ENCODE peak calls at places on chromosomes 7 and 10, in eight cellular contexts. B is stimulated activated CD4-positive, alpha-beta T cell treated with anti-CD3 and anti-CD28 coated beads, Interleukin-4, amount 100 ng/mL, for 4 hours; H is kidney; P is occipital lobe; W is posterior cingulate gyrus; S is sigmoid colon; L is activated T-cell treated with anti-CD3 and anti-CD28 coated beads for 1 hour; R is pulmonary artery endothelial cell. Z is an unnamed sample.

GRCh38 chr7:115068220-115068619 is 146.3 kb downstream of the MDFIC start:
- DNase-seq in H (no peak), S (no peak), P (no peak), L (no peak), R (no peak), B (no peak), W (no peak), Z (no peak)

GRCh38 chr7:107913846-107914245 is 22.9 kb downstream of the DLD start:
- DNase-seq in S (no peak), B (no peak), P (no peak), L (no peak), H (no peak), W (no peak), R (no peak), Z (no peak)

GRCh38 chr7:151336027-151336720 is 5.4 kb upstream of the NUB1 start:
- DNase-seq in P (no peak), W (no peak), B (no peak), R (no peak), L (no peak), H (no peak), S (no peak), Z (no peak)

GRCh38 chr7:40881405-40881926 is 746.7 kb downstream of the SUGCT start:
- DNase-seq in B (no peak), R (no peak), L (no peak), P (no peak), S (no peak), W (no peak), H (no peak), Z (no peak)

GRCh38 chr10:64175271-64175962 is 654.2 kb downstream of the REEP3 start:
- DNase-seq in B (no peak), W (no peak), R (no peak), L (no peak), S (no peak), P (no peak), H (no peak), Z (no peak)

GRCh38 chr7:294440-295154 is 4.6 kb downstream of the FOXL3 start:
- DNase-seq in B (no peak), P (no peak), L (no peak), S (no peak), R (no peak), H (no peak), W (peak; percentile 61), Z (no peak)

GRCh38 chr7:129501760-129502707 is at the start of gene SMKR1:
- DNase-seq in W (peak; percentile 97), B (peak; percentile 93), L (peak; percentile 90), S (peak; percentile 71), P (peak; percentile 76), H (peak; percentile 96), R (no peak), Z (peak; percentile 75)

GRCh38 chr10:103445767-103446567 is 6.2 kb downstream of the CALHM2 start:
- DNase-seq in W (peak; percentile 65), L (no peak), H (peak; percentile 93), S (peak; percentile 92), R (peak; percentile 50), P (no peak), B (no peak), Z (no peak)

GRCh38 chr10:19719320-19719719 is 96.9 kb upstream of the PLXDC2 start:
- DNase-seq in W (no peak), S (no peak), R (no peak), B (no peak), P (no peak), L (no peak), H (no peak), Z (peak; percentile 15)

GRCh38 chr7:142459557-142459963 is 201.7 kb upstream of the PRSS58 start:
- DNase-seq in L (no peak), H (no peak), R (peak; percentile 24), S (no peak), P (peak; percentile 17), W (no peak), B (no peak), Z (peak; percentile 75)

GRCh38 chr10:69957516-69958231 is 95.0 kb upstream of the MACROH2A2 start:
- DNase-seq in B (no peak), W (peak; percentile 75), S (no peak), L (no peak), R (no peak), H (no peak), P (no peak), Z (no peak)

GRCh38 chr10:8116474-8116873 is 62.0 kb downstream of the GATA3 start:
- DNase-seq in W (no peak), H (no peak), S (no peak), B (no peak), P (no peak), L (no peak), R (no peak), Z (no peak)

GRCh38 chr10:67912330-67912946 is 28.0 kb downstream of the SIRT1 start:
- DNase-seq in L (no peak), B (no peak), S (no peak), H (no peak), R (no peak), W (no peak), P (no peak), Z (no peak)

GRCh38 chr10:78404296-78404695 is 370.6 kb downstream of the RPS24 start:
- DNase-seq in S (peak; percentile 53), W (no peak), B (no peak), L (no peak), H (no peak), R (no peak), P (no peak), Z (no peak)

GRCh38 chr7:157669768-157670345 is 333.1 kb downstream of the DNAJB6 start:
- DNase-seq in W (peak; percentile 77), H (peak; percentile 60), P (no peak), B (no peak), L (no peak), R (no peak), S (peak; percentile 58), Z (no peak)

GRCh38 chr7:16542401-16542800 is 15.8 kb downstream of the LRRC72 start:
- DNase-seq in H (no peak), W (no peak), L (no peak), R (no peak), B (no peak), P (no peak), S (no peak), Z (no peak)

GRCh38 chr7:128215739-128216138 is 25.3 kb upstream of the LEP start:
- DNase-seq in L (no peak), W (peak; percentile 48), R (no peak), P (no peak), B (no peak), H (no peak), S (peak; percentile 19), Z (no peak)

GRCh38 chr10:71344916-71345557 is 26.0 kb downstream of the SLC29A3 start:
- DNase-seq in B (no peak), H (no peak), R (no peak), P (no peak), W (no peak), S (no peak), L (no peak), Z (peak; percentile 42)

GRCh38 chr10:71621783-71622526 is 97.6 kb downstream of the C10orf105 start:
- DNase-seq in B (no peak), L (no peak), P (peak; percentile 60), S (no peak), H (no peak), W (no peak), R (no peak), Z (no peak)

GRCh38 chr10:14391342-14391741 is 60.6 kb upstream of the FRMD4A start:
- DNase-seq in L (no peak), P (no peak), H (no peak), B (no peak), S (no peak), W (no peak), R (no peak), Z (no peak)

GRCh38 chr10:69837261-69837660 is 35.6 kb downstream of the COL13A1 start:
- DNase-seq in W (no peak), L (no peak), H (no peak), S (no peak), B (no peak), R (no peak), P (no peak), Z (no peak)

GRCh38 chr10:129891806-129892205 is 72.3 kb downstream of the EBF3 start:
- DNase-seq in L (no peak), B (no peak), P (no peak), S (no peak), R (no peak), W (no peak), H (no peak), Z (no peak)

GRCh38 chr7:113664867-113665266 is 253.9 kb downstream of the PPP1R3A start:
- DNase-seq in S (no peak), P (no peak), B (no peak), W (no peak), L (no peak), H (no peak), R (no peak), Z (peak; percentile 61)